ENCODE peak calls at places on chromosomes 13 and 19, in seven cellular contexts. W is HT-29; G is stimulated activated CD8-positive, alpha-beta memory T cell treated with anti-CD3 and anti-CD28 coated beads, Interleukin-4, amount 100 ng/mL, for 1 hour; A is C1 segment of cervical spinal cord; P is skeletal muscle cell; X is stimulated activated CD4-positive, alpha-beta T cell treated with anti-CD3 and anti-CD28 coated beads, TNF-alpha, amount 100 ng/mL, for 4 hours; N is fibroblast of the aortic adventitia. D is an unnamed sample.

GRCh38 chr13:102405499-102406079 is 3.7 kb upstream of the FGF14 start:
- DNase-seq in X (no peak), P (no peak), W (no peak), N (peak), A (no peak), G (no peak), D (no peak)

GRCh38 chr13:23468811-23469210 is 35.3 kb upstream of the SACS start:
- DNase-seq in A (no peak), X (no peak), N (no peak), W (no peak), P (no peak), G (no peak), D (no peak)

GRCh38 chr19:33399081-33399744 is 25.7 kb downstream of the CEBPG start:
- DNase-seq in G (no peak), N (no peak), X (no peak), P (no peak), A (no peak), W (no peak), D (no peak)

GRCh38 chr19:30562981-30563380 is 190.8 kb downstream of the ZNF536 start:
- DNase-seq in G (no peak), X (no peak), A (no peak), P (no peak), N (no peak), W (no peak), D (no peak)

GRCh38 chr13:20174656-20175405 is 14.0 kb upstream of the GJA3 start:
- DNase-seq in G (peak), W (peak), X (peak), P (peak), N (peak), A (no peak), D (no peak)

GRCh38 chr13:44969858-44970484 is 19.3 kb downstream of the NUFIP1 start:
- DNase-seq in W (peak), A (no peak), X (no peak), P (peak), G (no peak), N (peak), D (peak)

GRCh38 chr19:6278740-6279619 is 795 bp downstream of the MLLT1 start:
- DNase-seq in A (no peak), P (no peak), G (no peak), N (no peak), W (no peak), X (no peak), D (no peak)

GRCh38 chr19:58558066-58558622 is at the start of gene UBE2M:
- DNase-seq in A (no peak), W (no peak), X (no peak), N (peak), P (no peak), G (no peak), D (no peak)

GRCh38 chr13:43157796-43158195 is 134.4 kb downstream of the DNAJC15 start:
- DNase-seq in P (no peak), A (no peak), X (no peak), N (no peak), G (no peak), W (no peak), D (no peak)

GRCh38 chr13:44383945-44384344 is 10.3 kb downstream of the SERP2 start:
- DNase-seq in A (no peak), W (no peak), P (no peak), X (no peak), G (no peak), N (no peak), D (no peak)

GRCh38 chr19:31312004-31312403 is 37.2 kb downstream of the TSHZ3 start:
- DNase-seq in N (peak), P (peak), W (no peak), G (no peak), X (peak), A (no peak), D (no peak)

GRCh38 chr19:37654525-37654832 is 786 bp downstream of the ZFP30 start:
- DNase-seq in N (peak), W (no peak), P (no peak), G (no peak), A (no peak), X (no peak), D (no peak)

GRCh38 chr13:112332727-112333126 is 43.4 kb upstream of the SPACA7 start:
- DNase-seq in N (no peak), A (no peak), W (no peak), P (no peak), X (no peak), G (no peak), D (no peak)

GRCh38 chr13:113045214-113046007 is 60.2 kb upstream of the F7 start:
- DNase-seq in N (no peak), A (peak), G (no peak), P (no peak), X (no peak), W (no peak), D (no peak)

GRCh38 chr19:38409631-38410133 is 6.8 kb downstream of the FAM98C start:
- DNase-seq in W (peak), N (peak), A (no peak), P (peak), G (no peak), X (no peak), D (no peak)

D was measured in naive B cell.